ENCODE peak calls at places on chromosome 22, in seven cellular contexts. O is testis, E is cardiac fibroblast, J is kidney epithelial cell, X is fibroblast of mammary gland, F is lower leg skin, Z is mucosa of descending colon. G is an unnamed sample.

GRCh38 chr22:29151316-29151715 is 54.4 kb upstream of the EMID1 start:
- DNase-seq in O (peak; percentile 10), E (no peak), J (no peak), X (no peak), F (peak; percentile 67), Z (peak; percentile 8), G (no peak)

GRCh38 chr22:26901228-26901816 is 243.9 kb downstream of the MIAT start:
- DNase-seq in O (no peak), E (no peak), J (no peak), X (no peak), F (no peak), Z (no peak), G (no peak)

GRCh38 chr22:17969732-17970131 is 54.6 kb downstream of the MICAL3 start:
- DNase-seq in O (no peak), E (peak; percentile 96), J (no peak), X (peak; percentile 96), F (no peak), Z (no peak), G (no peak)

GRCh38 chr22:29112680-29113079 is 39.8 kb downstream of the KREMEN1 start:
- DNase-seq in O (no peak), E (no peak), J (no peak), X (no peak), F (no peak), Z (no peak), G (no peak)

GRCh38 chr22:43484227-43484626 is 72.4 kb downstream of the MPPED1 start:
- DNase-seq in O (no peak), E (no peak), J (no peak), X (no peak), F (no peak), Z (no peak), G (no peak)

GRCh38 chr22:28019881-28020861 is 101.1 kb upstream of the PITPNB start:
- DNase-seq in O (peak; percentile 87), E (peak; percentile 71), J (no peak), X (peak; percentile 66), F (peak; percentile 95), Z (peak; percentile 74), G (no peak)

GRCh38 chr22:22450343-22450839 is 58.2 kb downstream of the ZNF280B start:
- DNase-seq in O (peak; percentile 34), E (no peak), J (no peak), X (peak; percentile 8), F (no peak), Z (no peak), G (no peak)

GRCh38 chr22:50363411-50364194 is 20.5 kb downstream of the PPP6R2 start:
- DNase-seq in O (no peak), E (no peak), J (no peak), X (no peak), F (no peak), Z (no peak), G (no peak)

GRCh38 chr22:40491990-40492631 is 121.7 kb downstream of the SGSM3 start:
- DNase-seq in O (no peak), E (peak; percentile 90), J (no peak), X (peak; percentile 58), F (no peak), Z (no peak), G (no peak)

GRCh38 chr22:49156662-49157285 is 670.9 kb downstream of the BRD1 start:
- DNase-seq in O (no peak), E (no peak), J (no peak), X (no peak), F (no peak), Z (peak; percentile 60), G (no peak)

GRCh38 chr22:26837784-26838520 is 180.6 kb downstream of the MIAT start:
- DNase-seq in O (no peak), E (no peak), J (no peak), X (no peak), F (no peak), Z (no peak), G (no peak)

GRCh38 chr22:32866953-32867352 is 65.4 kb downstream of the TIMP3 start:
- DNase-seq in O (no peak), E (no peak), J (no peak), X (no peak), F (no peak), Z (no peak), G (no peak)

GRCh38 chr22:49995059-49995412 is 17.5 kb downstream of the IL17REL start:
- DNase-seq in O (no peak), E (no peak), J (no peak), X (no peak), F (peak; percentile 75), Z (no peak), G (no peak)

GRCh38 chr22:25023879-25024278 is 71.4 kb downstream of the KIAA1671 start:
- DNase-seq in O (no peak), E (no peak), J (no peak), X (no peak), F (no peak), Z (no peak), G (no peak)

GRCh38 chr22:16601437-16602223 is 9.0 kb upstream of the CCT8L2 start:
- DNase-seq in O (peak; percentile 23), E (peak; percentile 1), J (no peak), X (no peak), F (no peak), Z (no peak), G (no peak)

GRCh38 chr22:48717076-48717810 is 1110.4 kb downstream of the BRD1 start:
- DNase-seq in O (no peak), E (no peak), J (no peak), X (no peak), F (no peak), Z (no peak), G (no peak)

GRCh38 chr22:50136431-50137047 is 34.0 kb upstream of the PANX2 start:
- DNase-seq in O (no peak), E (peak; percentile 63), J (no peak), X (no peak), F (no peak), Z (no peak), G (peak; percentile 5)

GRCh38 chr22:24925586-24926427 is 20.7 kb downstream of the LHFPL7 start:
- DNase-seq in O (no peak), E (no peak), J (no peak), X (no peak), F (no peak), Z (no peak), G (no peak)

GRCh38 chr22:25919452-25919851 is 177.5 kb downstream of the MYO18B start:
- DNase-seq in O (no peak), E (no peak), J (no peak), X (no peak), F (peak; percentile 20), Z (no peak), G (no peak)

GRCh38 chr22:46054091-46054877 is 77.3 kb upstream of the WNT7B start:
- DNase-seq in O (peak; percentile 73), E (peak; percentile 85), J (no peak), X (peak; percentile 83), F (peak; percentile 94), Z (peak; percentile 77), G (no peak)

GRCh38 chr22:46053563-46054090 is 76.7 kb upstream of the WNT7B start:
- DNase-seq in O (peak; percentile 76), E (peak; percentile 79), J (no peak), X (peak; percentile 65), F (peak; percentile 95), Z (peak; percentile 91), G (no peak)

GRCh38 chr22:46055176-46055850 is 78.4 kb upstream of the WNT7B start:
- DNase-seq in O (peak; percentile 59), E (no peak), J (no peak), X (peak; percentile 43), F (peak; percentile 90), Z (peak; percentile 79), G (no peak)

GRCh38 chr22:46055851-46056168 is 78.8 kb upstream of the WNT7B start:
- DNase-seq in O (no peak), E (no peak), J (no peak), X (peak; percentile 7), F (no peak), Z (no peak), G (no peak)

GRCh38 chr22:46054878-46055158 is 77.9 kb upstream of the WNT7B start:
- DNase-seq in O (no peak), E (no peak), J (no peak), X (no peak), F (peak; percentile 84), Z (no peak), G (no peak)
- H3K4me3 ChIP-seq in O (no peak overlapping the region), E (peak overlapping the region; percentile 69), J (peak overlapping the region; percentile 74), X (peak overlapping the region; percentile 59), F (peak overlapping the region; percentile 16), Z (no peak overlapping the region), G (peak overlapping the region; percentile 73)

GRCh38 chr22:37420656-37421467 is 6.4 kb downstream of the ELFN2 start:
- DNase-seq in O (no peak), E (peak; percentile 29), J (no peak), X (peak; percentile 50), F (no peak), Z (no peak), G (no peak)
- H3K4me3 ChIP-seq in O (no peak overlapping the region), E (peak overlapping the region; percentile 35), J (peak overlapping the region; percentile 36), X (peak overlapping the region; percentile 41), F (no peak overlapping the region), Z (no peak overlapping the region), G (no peak overlapping the region)

DNA sequence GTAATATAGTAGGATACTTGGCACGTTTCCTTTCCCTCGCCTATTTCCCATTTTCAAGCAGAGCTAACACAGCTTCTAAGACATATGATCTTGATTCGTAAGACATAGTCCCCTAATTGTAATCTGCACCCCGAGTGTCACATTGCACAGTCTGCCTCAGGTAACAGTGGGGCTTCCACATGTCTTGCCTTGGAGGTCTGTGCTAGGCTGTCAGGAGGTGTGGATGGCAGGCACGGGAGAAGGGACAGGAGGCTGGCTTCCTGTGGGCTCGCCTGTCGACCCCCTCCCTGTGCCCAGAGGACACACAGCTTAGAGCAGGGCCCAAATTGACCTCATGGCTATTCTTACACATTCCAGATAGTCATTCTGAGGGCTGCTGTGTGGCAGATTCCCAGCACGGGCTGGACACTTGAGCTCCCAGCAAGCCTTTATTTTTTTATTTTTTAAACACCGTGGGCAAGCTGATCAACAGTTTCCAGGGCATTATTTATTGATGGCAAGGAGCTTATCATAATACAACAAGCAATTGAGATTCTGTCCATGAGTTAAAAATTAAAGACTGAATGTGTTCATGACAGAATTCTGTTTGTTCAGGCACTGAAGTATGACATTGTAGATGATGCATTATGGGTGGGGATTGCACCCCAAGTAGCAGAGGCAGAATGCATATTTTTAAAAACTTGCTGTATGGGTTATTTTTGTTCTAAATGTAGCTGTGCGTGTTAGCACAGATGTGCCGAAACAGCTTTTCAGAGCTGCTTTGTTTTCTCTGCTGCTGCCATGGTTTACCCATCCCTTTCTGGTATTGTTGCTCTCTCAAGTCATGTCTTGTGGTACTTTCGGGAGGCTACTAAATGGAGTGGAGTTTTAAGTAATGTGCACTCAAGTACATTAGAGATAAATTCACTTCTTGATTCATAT is 113.0 kb downstream of the ATXN10 start:
- DNase-seq in O (no peak), E (no peak), J (peak; percentile 23), X (no peak), F (no peak), Z (no peak), G (no peak)
- H3K4me3 ChIP-seq in O (no peak overlapping the region), E (no peak overlapping the region), J (no peak overlapping the region), X (no peak overlapping the region), F (no peak overlapping the region), Z (no peak overlapping the region), G (no peak overlapping the region)

GRCh38 chr22:23516304-23516703 is 63.8 kb downstream of the IGLL1 start:
- DNase-seq in O (no peak), E (no peak), J (no peak), X (no peak), F (no peak), Z (no peak), G (no peak)
- H3K4me3 ChIP-seq in O (no peak overlapping the region), E (no peak overlapping the region), J (no peak overlapping the region), X (no peak overlapping the region), F (no peak overlapping the region), Z (no peak overlapping the region), G (no peak overlapping the region)

G was measured in SK-N-MC.